ENCODE peak calls at places on chromosome 4, in eight cellular contexts. One of them, this sample, is unnamed.

GRCh38 chr4:55851885-55852284 is 1.6 kb upstream of the EXOC1 start:
- DNase-seq in mammary epithelial cell: peak
- DNase-seq in NCI-H1436: no peak
- DNase-seq in K562: no peak
- DNase-seq in NCI-H2171: no peak
- DNase-seq in HEK293T: no peak
- DNase-seq in prostate gland: no peak
- DNase-seq in spleen: no peak
- DNase-seq in this sample: no peak

GRCh38 chr4:77582716-77583115 is 22.9 kb upstream of the CXCL13 start:
- DNase-seq in mammary epithelial cell: no peak
- DNase-seq in NCI-H1436: no peak
- DNase-seq in K562: no peak
- DNase-seq in NCI-H2171: no peak
- DNase-seq in HEK293T: no peak
- DNase-seq in prostate gland: no peak
- DNase-seq in spleen: no peak
- DNase-seq in this sample: no peak

GRCh38 chr4:38582445-38582844 is 81.6 kb upstream of the KLF3 start:
- DNase-seq in mammary epithelial cell: no peak
- DNase-seq in NCI-H1436: no peak
- DNase-seq in K562: no peak
- DNase-seq in NCI-H2171: no peak
- DNase-seq in HEK293T: no peak
- DNase-seq in prostate gland: no peak
- DNase-seq in spleen: no peak
- DNase-seq in this sample: no peak

GRCh38 chr4:41155194-41155830 is 59.0 kb downstream of the APBB2 start:
- DNase-seq in mammary epithelial cell: no peak
- DNase-seq in NCI-H1436: no peak
- DNase-seq in K562: no peak
- DNase-seq in NCI-H2171: no peak
- DNase-seq in HEK293T: no peak
- DNase-seq in prostate gland: no peak
- DNase-seq in spleen: no peak
- DNase-seq in this sample: no peak

GRCh38 chr4:212438-213174 is 88.3 kb downstream of the ZNF718 start:
- DNase-seq in mammary epithelial cell: peak
- DNase-seq in NCI-H1436: no peak
- DNase-seq in K562: peak
- DNase-seq in NCI-H2171: no peak
- DNase-seq in HEK293T: no peak
- DNase-seq in prostate gland: peak
- DNase-seq in spleen: peak
- DNase-seq in this sample: no peak

GRCh38 chr4:122285285-122285684 is 93.5 kb upstream of the ADAD1 start:
- DNase-seq in mammary epithelial cell: peak
- DNase-seq in NCI-H1436: no peak
- DNase-seq in K562: peak
- DNase-seq in NCI-H2171: no peak
- DNase-seq in HEK293T: no peak
- DNase-seq in prostate gland: no peak
- DNase-seq in spleen: no peak
- DNase-seq in this sample: no peak

GRCh38 chr4:74311696-74312313 is 3.5 kb downstream of the EPGN start:
- DNase-seq in mammary epithelial cell: peak
- DNase-seq in NCI-H1436: peak
- DNase-seq in K562: no peak
- DNase-seq in NCI-H2171: no peak
- DNase-seq in HEK293T: peak
- DNase-seq in prostate gland: peak
- DNase-seq in spleen: no peak
- DNase-seq in this sample: peak

GRCh38 chr4:168304744-168305459 is 13.7 kb downstream of the DDX60 start:
- DNase-seq in mammary epithelial cell: peak
- DNase-seq in NCI-H1436: no peak
- DNase-seq in K562: no peak
- DNase-seq in NCI-H2171: peak
- DNase-seq in HEK293T: no peak
- DNase-seq in prostate gland: no peak
- DNase-seq in spleen: no peak
- DNase-seq in this sample: no peak

GRCh38 chr4:110106946-110107325 is 91.5 kb downstream of the ELOVL6 start:
- DNase-seq in mammary epithelial cell: no peak
- DNase-seq in NCI-H1436: no peak
- DNase-seq in K562: no peak
- DNase-seq in NCI-H2171: no peak
- DNase-seq in HEK293T: no peak
- DNase-seq in prostate gland: no peak
- DNase-seq in spleen: no peak
- DNase-seq in this sample: no peak

GRCh38 chr4:6112606-6113290 is 87.6 kb downstream of the JAKMIP1 start:
- DNase-seq in mammary epithelial cell: no peak
- DNase-seq in NCI-H1436: no peak
- DNase-seq in K562: no peak
- DNase-seq in NCI-H2171: no peak
- DNase-seq in HEK293T: no peak
- DNase-seq in prostate gland: no peak
- DNase-seq in spleen: no peak
- DNase-seq in this sample: no peak

GRCh38 chr4:680931-681645 is 6.7 kb downstream of the MYL5 start:
- DNase-seq in mammary epithelial cell: no peak
- DNase-seq in NCI-H1436: no peak
- DNase-seq in K562: peak
- DNase-seq in NCI-H2171: no peak
- DNase-seq in HEK293T: peak
- DNase-seq in prostate gland: no peak
- DNase-seq in spleen: peak
- DNase-seq in this sample: no peak

GRCh38 chr4:154414796-154415195 is 76.8 kb downstream of the DCHS2 start:
- DNase-seq in mammary epithelial cell: no peak
- DNase-seq in NCI-H1436: no peak
- DNase-seq in K562: no peak
- DNase-seq in NCI-H2171: no peak
- DNase-seq in HEK293T: no peak
- DNase-seq in prostate gland: no peak
- DNase-seq in spleen: no peak
- DNase-seq in this sample: no peak

GRCh38 chr4:1194028-1194900 is 21.9 kb upstream of the SPON2 start:
- DNase-seq in mammary epithelial cell: no peak
- DNase-seq in NCI-H1436: no peak
- DNase-seq in K562: no peak
- DNase-seq in NCI-H2171: no peak
- DNase-seq in HEK293T: no peak
- DNase-seq in prostate gland: no peak
- DNase-seq in spleen: peak
- DNase-seq in this sample: no peak

GRCh38 chr4:101825953-101826352 is 35.4 kb downstream of the BANK1 start:
- DNase-seq in mammary epithelial cell: no peak
- DNase-seq in NCI-H1436: no peak
- DNase-seq in K562: no peak
- DNase-seq in NCI-H2171: no peak
- DNase-seq in HEK293T: no peak
- DNase-seq in prostate gland: no peak
- DNase-seq in spleen: no peak
- DNase-seq in this sample: no peak

GRCh38 chr4:118348886-118349285 is 3.9 kb downstream of the PRSS12 start:
- DNase-seq in mammary epithelial cell: peak
- DNase-seq in NCI-H1436: no peak
- DNase-seq in K562: no peak
- DNase-seq in NCI-H2171: no peak
- DNase-seq in HEK293T: no peak
- DNase-seq in prostate gland: no peak
- DNase-seq in spleen: no peak
- DNase-seq in this sample: no peak

GRCh38 chr4:15240764-15241163 is 187.1 kb upstream of the C1QTNF7 start:
- DNase-seq in mammary epithelial cell: peak
- DNase-seq in NCI-H1436: no peak
- DNase-seq in K562: no peak
- DNase-seq in NCI-H2171: no peak
- DNase-seq in HEK293T: no peak
- DNase-seq in prostate gland: no peak
- DNase-seq in spleen: no peak
- DNase-seq in this sample: no peak

GRCh38 chr4:181525641-181526040 is 717.6 kb upstream of the TENM3 start:
- DNase-seq in mammary epithelial cell: no peak
- DNase-seq in NCI-H1436: peak
- DNase-seq in K562: no peak
- DNase-seq in NCI-H2171: no peak
- DNase-seq in HEK293T: no peak
- DNase-seq in prostate gland: no peak
- DNase-seq in spleen: no peak
- DNase-seq in this sample: no peak

GRCh38 chr4:27121830-27122229 is 261.2 kb downstream of the STIM2 start:
- DNase-seq in mammary epithelial cell: no peak
- DNase-seq in NCI-H1436: no peak
- DNase-seq in K562: no peak
- DNase-seq in NCI-H2171: no peak
- DNase-seq in HEK293T: no peak
- DNase-seq in prostate gland: no peak
- DNase-seq in spleen: no peak
- DNase-seq in this sample: no peak

GRCh38 chr4:77284036-77284435 is 127.0 kb downstream of the CCNG2 start:
- DNase-seq in mammary epithelial cell: no peak
- DNase-seq in NCI-H1436: no peak
- DNase-seq in K562: no peak
- DNase-seq in NCI-H2171: no peak
- DNase-seq in HEK293T: no peak
- DNase-seq in prostate gland: no peak
- DNase-seq in spleen: no peak
- DNase-seq in this sample: no peak

GRCh38 chr4:70603856-70604255 is 11.8 kb downstream of the AMBN start:
- DNase-seq in mammary epithelial cell: no peak
- DNase-seq in NCI-H1436: no peak
- DNase-seq in K562: no peak
- DNase-seq in NCI-H2171: no peak
- DNase-seq in HEK293T: no peak
- DNase-seq in prostate gland: no peak
- DNase-seq in spleen: no peak
- DNase-seq in this sample: no peak

GRCh38 chr4:176319237-176319703 is 496 bp upstream of the SPCS3 start:
- DNase-seq in mammary epithelial cell: no peak
- DNase-seq in NCI-H1436: no peak
- DNase-seq in K562: peak
- DNase-seq in NCI-H2171: no peak
- DNase-seq in HEK293T: peak
- DNase-seq in prostate gland: no peak
- DNase-seq in spleen: no peak
- DNase-seq in this sample: no peak

GRCh38 chr4:54568184-54568583 is 89.6 kb upstream of the KIT start:
- DNase-seq in mammary epithelial cell: peak
- DNase-seq in NCI-H1436: no peak
- DNase-seq in K562: no peak
- DNase-seq in NCI-H2171: no peak
- DNase-seq in HEK293T: no peak
- DNase-seq in prostate gland: no peak
- DNase-seq in spleen: no peak
- DNase-seq in this sample: no peak

GRCh38 chr4:66294626-66295025 is 624.3 kb upstream of the EPHA5 start:
- DNase-seq in mammary epithelial cell: peak
- DNase-seq in NCI-H1436: no peak
- DNase-seq in K562: no peak
- DNase-seq in NCI-H2171: no peak
- DNase-seq in HEK293T: no peak
- DNase-seq in prostate gland: no peak
- DNase-seq in spleen: no peak
- DNase-seq in this sample: no peak

GRCh38 chr4:25551608-25552007 is 104.0 kb upstream of the SLC34A2 start:
- DNase-seq in mammary epithelial cell: no peak
- DNase-seq in NCI-H1436: no peak
- DNase-seq in K562: no peak
- DNase-seq in NCI-H2171: no peak
- DNase-seq in HEK293T: no peak
- DNase-seq in prostate gland: peak
- DNase-seq in spleen: no peak
- DNase-seq in this sample: no peak

GRCh38 chr4:76011700-76012387 is 4.5 kb upstream of the CXCL9 start:
- DNase-seq in mammary epithelial cell: peak
- DNase-seq in NCI-H1436: no peak
- DNase-seq in K562: no peak
- DNase-seq in NCI-H2171: no peak
- DNase-seq in HEK293T: no peak
- DNase-seq in prostate gland: no peak
- DNase-seq in spleen: no peak
- DNase-seq in this sample: no peak

GRCh38 chr4:110412354-110412753 is 63.6 kb upstream of the ENPEP start:
- DNase-seq in mammary epithelial cell: no peak
- DNase-seq in NCI-H1436: no peak
- DNase-seq in K562: no peak
- DNase-seq in NCI-H2171: no peak
- DNase-seq in HEK293T: peak
- DNase-seq in prostate gland: no peak
- DNase-seq in spleen: no peak
- DNase-seq in this sample: no peak

GRCh38 chr4:25346913-25347312 is 30.1 kb upstream of the ANAPC4 start:
- DNase-seq in mammary epithelial cell: no peak
- DNase-seq in NCI-H1436: no peak
- DNase-seq in K562: no peak
- DNase-seq in NCI-H2171: no peak
- DNase-seq in HEK293T: no peak
- DNase-seq in prostate gland: no peak
- DNase-seq in spleen: no peak
- DNase-seq in this sample: no peak

GRCh38 chr4:100469555-100469954 is 48.3 kb downstream of the EMCN start:
- DNase-seq in mammary epithelial cell: no peak
- DNase-seq in NCI-H1436: no peak
- DNase-seq in K562: no peak
- DNase-seq in NCI-H2171: no peak
- DNase-seq in HEK293T: no peak
- DNase-seq in prostate gland: no peak
- DNase-seq in spleen: no peak
- DNase-seq in this sample: no peak

GRCh38 chr4:57148177-57148576 is 38.0 kb upstream of the IGFBP7 start:
- DNase-seq in mammary epithelial cell: peak
- DNase-seq in NCI-H1436: no peak
- DNase-seq in K562: no peak
- DNase-seq in NCI-H2171: no peak
- DNase-seq in HEK293T: no peak
- DNase-seq in prostate gland: no peak
- DNase-seq in spleen: no peak
- DNase-seq in this sample: no peak